ENCODE peak calls at places on chromosomes 4 and X, in six cellular contexts. M is HCT116, J is tibial nerve, Y is A549, W is upper lobe of right lung, F is heart right ventricle. H is an unnamed sample.
A peak's percentile ranks its signal among the peaks of the same experiment; 100 is the strongest.

GRCh38 chrX:11381464-11381863 is 88.3 kb downstream of the AMELX start:
- DNase-seq in M (peak; percentile 24), Y (peak; percentile 5), F (no peak), W (no peak), J (no peak), H (no peak)

GRCh38 chr4:89336818-89337395 is 29.3 kb upstream of the GPRIN3 start:
- DNase-seq in J (no peak), W (no peak), M (no peak), F (no peak), Y (no peak), H (no peak)

GRCh38 chr4:77430847-77431246 is 174.8 kb upstream of the CXCL13 start:
- DNase-seq in F (no peak), W (no peak), M (no peak), Y (no peak), J (no peak), H (no peak)

GRCh38 chr4:52961666-52962412 is 99.7 kb downstream of the RASL11B start:
- DNase-seq in M (no peak), F (no peak), W (no peak), Y (no peak), J (no peak), H (no peak)

GRCh38 chrX:119759333-119759766 is 962 bp downstream of the SOWAHD start:
- DNase-seq in M (no peak), F (no peak), W (no peak), J (no peak), Y (no peak), H (no peak)

GRCh38 chrX:96770315-96770714 is 85.7 kb downstream of the DIAPH2 start:
- DNase-seq in M (no peak), W (no peak), F (no peak), J (no peak), Y (peak; percentile 7), H (no peak)

GRCh38 chrX:1536712-1537030 is 314 bp downstream of the P2RY8 start:
- DNase-seq in F (no peak), M (no peak), Y (no peak), J (no peak), W (peak; percentile 65), H (peak; percentile 3)

GRCh38 chr4:80017125-80017854 is 55.7 kb downstream of the ANTXR2 start:
- DNase-seq in F (no peak), Y (no peak), J (no peak), M (no peak), W (no peak), H (no peak)

GRCh38 chrX:54812306-54812705 is 4.8 kb downstream of the MAGED2 start:
- DNase-seq in Y (no peak), J (no peak), M (no peak), F (no peak), W (no peak), H (no peak)

GRCh38 chr4:46404961-46405360 is 15.0 kb upstream of the GABRA2 start:
- DNase-seq in F (no peak), M (no peak), Y (no peak), W (no peak), J (no peak), H (no peak)

GRCh38 chrX:130857207-130857606 is 45.8 kb downstream of the ENOX2 start:
- DNase-seq in J (no peak), W (no peak), M (no peak), F (no peak), Y (no peak), H (no peak)

GRCh38 chr4:59518005-59518823 is 1681.9 kb upstream of the ADGRL3 start:
- DNase-seq in J (no peak), W (no peak), Y (no peak), F (no peak), M (no peak), H (no peak)

GRCh38 chr4:137032242-137032641 is 500.1 kb downstream of the PCDH18 start:
- DNase-seq in J (no peak), F (no peak), W (no peak), Y (no peak), M (no peak), H (no peak)

GRCh38 chrX:154378059-154378798 is 866 bp upstream of the EMD start:
- DNase-seq in M (no peak), W (peak; percentile 86), F (peak; percentile 67), Y (peak; percentile 55), J (no peak), H (no peak)

GRCh38 chr4:80566203-80566872 is 230.8 kb downstream of the CFAP299 start:
- DNase-seq in M (no peak), J (no peak), Y (no peak), F (no peak), W (no peak), H (no peak)

DNA sequence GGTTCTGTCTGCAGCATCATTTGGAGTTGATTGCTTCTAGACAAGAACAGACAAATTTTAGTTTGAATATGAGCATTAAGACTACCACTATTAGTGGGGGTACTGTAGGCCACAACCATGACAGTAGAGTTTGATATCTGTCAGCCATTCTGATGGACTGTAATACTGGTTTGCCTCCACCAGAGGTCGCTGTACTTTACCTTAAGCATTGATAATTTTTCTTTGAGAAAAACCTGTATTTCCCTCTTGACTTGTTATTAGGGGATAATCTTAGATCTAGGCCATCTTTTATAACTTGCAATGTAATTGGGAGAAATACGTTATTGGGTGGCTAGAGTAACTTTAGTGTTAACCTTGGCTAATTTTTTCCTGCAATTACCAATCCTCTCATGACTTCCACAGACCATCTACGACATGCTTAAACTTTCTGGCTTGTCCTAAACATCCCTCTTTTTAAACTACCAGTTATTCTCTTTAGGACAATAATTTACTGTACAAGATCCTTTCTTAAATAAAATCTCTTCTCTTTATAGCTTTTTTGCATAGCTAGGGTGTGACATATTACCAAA is 562.4 kb downstream of the MAGEB5 start:
- DNase-seq in W (no peak), J (no peak), M (peak; percentile 4), F (no peak), Y (no peak), H (no peak)
- H3K9me3 ChIP-seq in W (no peaks in the 10 kb centered on the region), J (no peaks in the 10 kb centered on the region), M (no peaks in the 10 kb centered on the region), F (no peaks in the 10 kb centered on the region), Y (no peaks in the 10 kb centered on the region), H (no peaks in the 10 kb centered on the region)

DNA sequence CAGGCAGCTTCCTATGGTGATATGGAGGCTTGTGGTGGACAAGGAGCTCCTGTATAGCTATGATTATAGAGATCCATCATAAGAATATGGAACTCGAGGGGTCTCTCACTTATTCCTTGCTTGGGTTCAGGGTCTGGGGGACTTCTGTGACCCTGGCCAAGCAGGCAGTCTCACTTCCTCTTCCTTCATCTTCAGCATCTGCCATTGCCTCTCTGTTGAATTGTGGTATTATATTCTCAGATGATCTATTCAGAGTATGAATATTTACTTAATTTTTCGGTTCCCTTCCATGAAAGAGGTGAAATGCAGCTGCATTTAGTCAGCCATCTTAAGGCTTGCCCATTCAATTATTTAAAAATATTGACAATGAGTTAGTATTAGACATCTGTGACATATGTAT is 292.9 kb downstream of the SPIN4 start:
- DNase-seq in J (no peak), F (no peak), M (no peak), Y (no peak), W (no peak), H (no peak)
- H3K9me3 ChIP-seq in J (no peaks in the 10 kb centered on the region), F (no peaks in the 10 kb centered on the region), M (no peaks in the 10 kb centered on the region), Y (no peaks in the 10 kb centered on the region), W (no peaks in the 10 kb centered on the region), H (no peaks in the 10 kb centered on the region)

GRCh38 chr4:99965674-99966350 is 15.7 kb upstream of the H2AZ1 start:
- DNase-seq in J (no peak), W (no peak), M (no peak), Y (no peak), F (no peak), H (no peak)

GRCh38 chr4:99965173-99965572 is 15.1 kb upstream of the H2AZ1 start:
- DNase-seq in M (no peak), W (no peak), Y (no peak), F (no peak), J (no peak), H (no peak)

GRCh38 chr4:99960648-99961047 is 10.6 kb upstream of the H2AZ1 start:
- DNase-seq in F (no peak), Y (no peak), J (no peak), W (no peak), M (no peak), H (no peak)
- H3K9me3 ChIP-seq in F (no peaks in the 10 kb centered on the region), Y (no peaks in the 10 kb centered on the region), J (no peaks in the 10 kb centered on the region), W (no peaks in the 10 kb centered on the region), M (no peaks in the 10 kb centered on the region), H (no peaks in the 10 kb centered on the region)

GRCh38 chrX:46506076-46506475 is 39.1 kb downstream of the ZNF674 start:
- DNase-seq in J (no peak), M (no peak), W (no peak), F (no peak), Y (no peak), H (no peak)

GRCh38 chrX:46500054-46500453 is 45.2 kb downstream of the ZNF674 start:
- DNase-seq in M (no peak), F (no peak), Y (no peak), W (no peak), J (no peak), H (no peak)

GRCh38 chrX:46502848-46503247 is 42.4 kb downstream of the ZNF674 start:
- DNase-seq in W (no peak), J (no peak), M (no peak), F (no peak), Y (no peak), H (no peak)
- H3K9me3 ChIP-seq in W (peaks cover 8% of the 10 kb centered on the region), J (no peaks in the 10 kb centered on the region), M (peaks cover 5% of the 10 kb centered on the region), F (peaks cover 35% of the 10 kb centered on the region), Y (peaks cover 84% of the 10 kb centered on the region), H (peaks cover 8% of the 10 kb centered on the region)